ENCODE peak calls at places on chromosomes 4 and X, in five cellular contexts. L, T, I, G and D are unnamed samples.

GRCh38 chr4:139700568-139700967 is 34.9 kb downstream of the MGST2 start:
- DNase-seq in L (no peak), T (no peak), I (no peak), G (no peak), D (no peak)

GRCh38 chrX:12421918-12422317 is 283.6 kb downstream of the FRMPD4 start:
- DNase-seq in L (no peak), T (no peak), I (no peak), G (no peak), D (no peak)

GRCh38 chrX:52865328-52865980 is 2.4 kb downstream of the XAGE3 start:
- DNase-seq in L (no peak), T (no peak), I (no peak), G (no peak), D (no peak)

GRCh38 chr4:34615315-34615714 is 1629.0 kb downstream of the ARAP2 start:
- DNase-seq in L (no peak), T (no peak), I (no peak), G (no peak), D (no peak)

GRCh38 chrX:53284684-53285447 is 3.5 kb upstream of the IQSEC2 start:
- DNase-seq in L (no peak), T (no peak), I (peak; percentile 69), G (no peak), D (peak; percentile 48)

GRCh38 chr4:120718979-120719566 is 203.5 kb downstream of the PRDM5 start:
- DNase-seq in L (peak; percentile 31), T (no peak), I (no peak), G (no peak), D (peak; percentile 4)

GRCh38 chr4:147828361-147828760 is 96.5 kb downstream of the ARHGAP10 start:
- DNase-seq in L (no peak), T (no peak), I (no peak), G (no peak), D (no peak)

GRCh38 chr4:186201535-186202230 is 10.3 kb downstream of the CYP4V2 start:
- DNase-seq in L (no peak), T (no peak), I (no peak), G (no peak), D (peak; percentile 48)

GRCh38 chr4:47145630-47146029 is 114.3 kb downstream of the GABRB1 start:
- DNase-seq in L (peak; percentile 59), T (peak; percentile 43), I (peak; percentile 39), G (no peak), D (no peak)

GRCh38 chrX:154366666-154367055 is 7.8 kb downstream of the FLNA start:
- DNase-seq in L (no peak), T (no peak), I (no peak), G (no peak), D (no peak)

GRCh38 chr4:68498413-68499007 is 51.2 kb downstream of the TMPRSS11E start:
- DNase-seq in L (peak; percentile 60), T (no peak), I (peak; percentile 49), G (no peak), D (peak; percentile 70)

GRCh38 chr4:54525602-54526001 is 132.2 kb upstream of the KIT start:
- DNase-seq in L (peak; percentile 66), T (peak; percentile 44), I (no peak), G (no peak), D (no peak)

GRCh38 chrX:127726227-127726626 is 326.0 kb downstream of the ACTRT1 start:
- DNase-seq in L (no peak), T (no peak), I (no peak), G (no peak), D (no peak)

GRCh38 chr4:95415346-95415771 is 133.4 kb downstream of the UNC5C start:
- DNase-seq in L (no peak), T (no peak), I (no peak), G (no peak), D (no peak)

GRCh38 chr4:76749361-76749760 is 148.6 kb downstream of the SOWAHB start:
- DNase-seq in L (no peak), T (no peak), I (no peak), G (no peak), D (no peak)

GRCh38 chr4:13872145-13872544 is 244.6 kb upstream of the BOD1L1 start:
- DNase-seq in L (no peak), T (no peak), I (no peak), G (no peak), D (no peak)

GRCh38 chr4:38387348-38387747 is 276.7 kb upstream of the KLF3 start:
- DNase-seq in L (peak; percentile 15), T (no peak), I (no peak), G (peak; percentile 65), D (no peak)

GRCh38 chr4:177123811-177124210 is 185.9 kb upstream of the NEIL3 start:
- DNase-seq in L (no peak), T (no peak), I (no peak), G (no peak), D (no peak)

GRCh38 chrX:57044226-57044625 is 48.9 kb upstream of the SPIN3 start:
- DNase-seq in L (no peak), T (no peak), I (no peak), G (no peak), D (no peak)

GRCh38 chr4:173333658-173334084 is 487 bp downstream of the HMGB2 start:
- DNase-seq in L (no peak), T (no peak), I (no peak), G (no peak), D (no peak)

GRCh38 chr4:53541577-53542206 is 49.6 kb downstream of the LNX1 start:
- DNase-seq in L (peak; percentile 77), T (peak; percentile 77), I (no peak), G (no peak), D (no peak)

GRCh38 chrX:80812176-80812575 is 2.5 kb upstream of the BRWD3 start:
- DNase-seq in L (no peak), T (no peak), I (no peak), G (no peak), D (no peak)

GRCh38 chr4:18192901-18193300 is 171.3 kb upstream of the LCORL start:
- DNase-seq in L (no peak), T (no peak), I (no peak), G (no peak), D (no peak)

GRCh38 chrX:150844016-150844415 is 54.5 kb downstream of the CD99L2 start:
- DNase-seq in L (no peak), T (no peak), I (no peak), G (no peak), D (no peak)

GRCh38 chrX:24169211-24169610 is 19.7 kb downstream of the ZFX start:
- DNase-seq in L (no peak), T (no peak), I (peak; percentile 32), G (no peak), D (no peak)

GRCh38 chr4:89619230-89619962 is 217.6 kb downstream of the SNCA start:
- DNase-seq in L (no peak), T (no peak), I (no peak), G (no peak), D (no peak)

GRCh38 chr4:24770111-24770584 is 25.2 kb upstream of the SOD3 start:
- DNase-seq in L (peak; percentile 86), T (no peak), I (peak; percentile 40), G (no peak), D (no peak)

GRCh38 chr4:172202480-172203076 is 389.4 kb downstream of the GALNTL6 start:
- DNase-seq in L (peak; percentile 40), T (peak; percentile 8), I (peak; percentile 33), G (no peak), D (no peak)

GRCh38 chr4:108276690-108277089 is 108.0 kb upstream of the LEF1 start:
- DNase-seq in L (no peak), T (no peak), I (no peak), G (no peak), D (no peak)

GRCh38 chrX:65720580-65720979 is 53.1 kb downstream of the MSN start:
- DNase-seq in L (no peak), T (no peak), I (no peak), G (no peak), D (no peak)

GRCh38 chrX:55119712-55120111 is 30.9 kb downstream of the PAGE2 start:
- DNase-seq in L (no peak), T (no peak), I (no peak), G (no peak), D (no peak)

GRCh38 chr4:72971572-72971971 is 97.9 kb downstream of the COX18 start:
- DNase-seq in L (peak; percentile 39), T (peak; percentile 41), I (no peak), G (no peak), D (no peak)

GRCh38 chr4:109631709-109632108 is 71.5 kb downstream of the CASP6 start:
- DNase-seq in L (no peak), T (no peak), I (no peak), G (no peak), D (no peak)

GRCh38 chr4:155667538-155668511 is 1.2 kb downstream of the GUCY1A1 start:
- DNase-seq in L (no peak), T (no peak), I (peak; percentile 54), G (no peak), D (peak; percentile 1)